ENCODE peak calls at places on chromosomes 6 and 20, in four cellular contexts. One of them, this sample, is unnamed.
A peak's percentile ranks its signal among the peaks of the same experiment; 100 is the strongest.

GRCh38 chr20:52494244-52494643 is 302.7 kb upstream of the ZFP64 start:
- DNase-seq in transverse colon: no peak
- DNase-seq in Peyer's patch: no peak
- DNase-seq in foreskin keratinocyte: peak; percentile 91
- DNase-seq in this sample: no peak

GRCh38 chr6:98343004-98343403 is 491.4 kb upstream of the POU3F2 start:
- DNase-seq in transverse colon: no peak
- DNase-seq in Peyer's patch: no peak
- DNase-seq in foreskin keratinocyte: no peak
- DNase-seq in this sample: no peak

GRCh38 chr6:105920071-105920470 is 166.1 kb upstream of the PRDM1 start:
- DNase-seq in foreskin keratinocyte: peak; percentile 72
- DNase-seq in Peyer's patch: no peak
- DNase-seq in transverse colon: no peak
- DNase-seq in this sample: no peak

GRCh38 chr6:72758901-72759300 is 137.0 kb downstream of the KCNQ5 start:
- DNase-seq in Peyer's patch: no peak
- DNase-seq in transverse colon: no peak
- DNase-seq in foreskin keratinocyte: no peak
- DNase-seq in this sample: no peak

GRCh38 chr6:150698421-150698820 is 98.7 kb downstream of the PLEKHG1 start:
- DNase-seq in Peyer's patch: no peak
- DNase-seq in foreskin keratinocyte: no peak
- DNase-seq in transverse colon: no peak
- DNase-seq in this sample: no peak

GRCh38 chr6:135325624-135326424 is 144.7 kb downstream of the MYB start:
- DNase-seq in Peyer's patch: no peak
- DNase-seq in transverse colon: no peak
- DNase-seq in foreskin keratinocyte: no peak
- DNase-seq in this sample: no peak

GRCh38 chr6:138036955-138037592 is 70.1 kb downstream of the PERP start:
- DNase-seq in Peyer's patch: no peak
- DNase-seq in transverse colon: no peak
- DNase-seq in foreskin keratinocyte: peak; percentile 65
- DNase-seq in this sample: no peak

GRCh38 chr6:89145962-89146747 is at the start of gene PM20D2:
- DNase-seq in Peyer's patch: peak; percentile 61
- DNase-seq in transverse colon: peak; percentile 77
- DNase-seq in foreskin keratinocyte: no peak
- DNase-seq in this sample: peak; percentile 89

GRCh38 chr20:37570419-37570818 is 42.7 kb upstream of the BLCAP start:
- DNase-seq in transverse colon: no peak
- DNase-seq in foreskin keratinocyte: no peak
- DNase-seq in Peyer's patch: no peak
- DNase-seq in this sample: no peak

GRCh38 chr6:31822038-31822821 is 5.3 kb upstream of the HSPA1B start:
- DNase-seq in transverse colon: peak; percentile 92
- DNase-seq in Peyer's patch: peak; percentile 68
- DNase-seq in foreskin keratinocyte: peak; percentile 47
- DNase-seq in this sample: peak; percentile 92

GRCh38 chr6:25107218-25107617 is 171.5 kb upstream of the RIPOR2 start:
- DNase-seq in transverse colon: no peak
- DNase-seq in Peyer's patch: peak; percentile 34
- DNase-seq in foreskin keratinocyte: no peak
- DNase-seq in this sample: no peak

GRCh38 chr20:11672959-11673358 is 244.7 kb upstream of the BTBD3 start:
- DNase-seq in transverse colon: no peak
- DNase-seq in foreskin keratinocyte: no peak
- DNase-seq in Peyer's patch: no peak
- DNase-seq in this sample: no peak

GRCh38 chr6:160973311-160973710 is 18.3 kb upstream of the MAP3K4 start:
- DNase-seq in Peyer's patch: no peak
- DNase-seq in transverse colon: no peak
- DNase-seq in foreskin keratinocyte: no peak
- DNase-seq in this sample: no peak

GRCh38 chr6:101541873-101542272 is 148.4 kb downstream of the GRIK2 start:
- DNase-seq in foreskin keratinocyte: no peak
- DNase-seq in transverse colon: no peak
- DNase-seq in Peyer's patch: no peak
- DNase-seq in this sample: no peak

GRCh38 chr20:6819599-6819998 is 52.1 kb downstream of the BMP2 start:
- DNase-seq in foreskin keratinocyte: no peak
- DNase-seq in transverse colon: peak; percentile 19
- DNase-seq in Peyer's patch: no peak
- DNase-seq in this sample: no peak
- TF ChIP-seq CTCF in foreskin keratinocyte: peak; percentile 66
- TF ChIP-seq CTCF in transverse colon: peak; percentile 65
- TF ChIP-seq CTCF in Peyer's patch: no peak
- TF ChIP-seq CTCF in this sample: peak; percentile 31

GRCh38 chr6:34340906-34341480 is 51.5 kb downstream of the NUDT3 start:
- DNase-seq in foreskin keratinocyte: no peak
- DNase-seq in Peyer's patch: no peak
- DNase-seq in transverse colon: no peak
- DNase-seq in this sample: no peak

GRCh38 chr6:34339971-34340370 is 52.5 kb downstream of the NUDT3 start:
- DNase-seq in Peyer's patch: no peak
- DNase-seq in transverse colon: no peak
- DNase-seq in foreskin keratinocyte: no peak
- DNase-seq in this sample: no peak

GRCh38 chr6:34340394-34340793 is 52.1 kb downstream of the NUDT3 start:
- DNase-seq in Peyer's patch: no peak
- DNase-seq in transverse colon: no peak
- DNase-seq in foreskin keratinocyte: no peak
- DNase-seq in this sample: no peak

GRCh38 chr6:34342247-34342646 is 50.2 kb downstream of the NUDT3 start:
- DNase-seq in foreskin keratinocyte: no peak
- DNase-seq in transverse colon: no peak
- DNase-seq in Peyer's patch: no peak
- DNase-seq in this sample: no peak

DNA sequence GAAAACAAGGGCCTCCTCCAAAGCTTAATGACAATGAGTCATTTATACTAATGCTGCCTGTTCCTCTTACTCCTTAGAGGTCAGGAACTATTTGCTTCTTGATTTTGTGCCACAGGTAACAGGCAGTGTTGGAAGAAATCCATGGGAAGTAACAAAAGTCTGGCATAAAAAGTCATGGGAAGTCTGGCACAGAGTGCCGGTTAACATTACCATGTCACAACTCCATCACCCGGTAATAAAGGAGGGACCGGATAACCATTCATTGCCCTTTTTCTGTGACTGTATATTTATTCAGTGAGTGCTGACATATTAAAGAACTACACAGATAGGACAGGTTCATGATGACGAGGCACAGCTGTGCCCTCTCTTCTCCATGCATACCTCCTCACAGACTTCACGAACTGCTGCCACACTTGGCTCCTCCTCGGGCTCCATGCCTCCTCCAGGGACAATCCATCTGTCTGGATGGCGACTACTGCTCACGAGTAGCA is 50.9 kb downstream of the NUDT3 start:
- DNase-seq in Peyer's patch: no peak
- DNase-seq in transverse colon: no peak
- DNase-seq in foreskin keratinocyte: no peak
- DNase-seq in this sample: no peak
- H3K27ac ChIP-seq in Peyer's patch: no peak overlapping the region
- H3K27ac ChIP-seq in transverse colon: peak overlapping the region; percentile 36
- H3K27ac ChIP-seq in foreskin keratinocyte: no peak overlapping the region
- H3K27ac ChIP-seq in this sample: peak overlapping the region; percentile 2

DNA sequence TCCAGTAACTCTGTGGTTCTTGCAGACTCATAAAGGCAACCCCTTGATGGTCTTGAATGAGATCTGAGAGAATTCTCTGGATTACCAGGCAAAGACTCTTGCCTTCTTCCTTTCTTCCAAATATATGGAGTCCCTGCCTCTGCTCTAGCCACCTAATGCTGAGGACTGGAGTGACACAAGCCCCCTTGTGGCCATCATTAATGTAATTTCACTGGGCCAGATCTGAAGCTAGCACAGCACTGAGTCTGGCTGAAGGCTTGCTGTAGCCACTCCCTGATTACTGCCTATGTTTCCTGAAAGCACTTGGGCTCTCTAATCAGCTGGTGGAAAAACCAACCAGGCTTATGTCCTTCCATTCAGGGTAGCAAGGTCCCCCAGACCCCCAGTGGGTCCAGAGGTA is 559.3 kb upstream of the IRAK1BP1 start:
- DNase-seq in transverse colon: no peak
- DNase-seq in foreskin keratinocyte: no peak
- DNase-seq in Peyer's patch: no peak
- DNase-seq in this sample: no peak
- TF ChIP-seq CTCF in transverse colon: no peak
- TF ChIP-seq CTCF in foreskin keratinocyte: peak; percentile 46
- TF ChIP-seq CTCF in Peyer's patch: no peak
- TF ChIP-seq CTCF in this sample: no peak

DNA sequence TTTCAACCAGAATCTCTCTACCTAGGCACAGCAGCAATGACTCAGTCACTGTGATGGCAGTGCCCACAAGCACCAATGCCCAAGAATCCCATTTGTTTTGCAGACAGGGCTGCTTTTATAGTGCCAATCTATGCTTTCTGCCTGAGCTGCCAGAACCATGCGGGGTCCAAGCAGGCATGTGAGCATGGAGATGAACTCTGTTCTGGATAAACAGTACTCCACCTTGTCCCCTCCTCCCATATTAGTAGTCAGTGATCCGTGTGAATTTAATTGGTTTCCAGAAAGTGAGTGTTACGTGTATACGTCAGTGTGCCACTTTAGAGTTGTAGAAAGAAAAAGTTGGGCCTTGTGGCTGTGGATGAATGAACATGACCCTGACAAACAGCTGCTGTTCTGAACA is 79.4 kb downstream of the SASH1 start:
- DNase-seq in Peyer's patch: no peak
- DNase-seq in transverse colon: no peak
- DNase-seq in foreskin keratinocyte: no peak
- DNase-seq in this sample: no peak
- H3K27ac ChIP-seq in Peyer's patch: no peak overlapping the region
- H3K27ac ChIP-seq in transverse colon: no peak overlapping the region
- H3K27ac ChIP-seq in foreskin keratinocyte: no peak overlapping the region
- H3K27ac ChIP-seq in this sample: peak overlapping the region; percentile 30

GRCh38 chr6:234706-235372 is 57.4 kb upstream of the DUSP22 start:
- DNase-seq in Peyer's patch: no peak
- DNase-seq in transverse colon: no peak
- DNase-seq in foreskin keratinocyte: no peak
- DNase-seq in this sample: no peak
- TF ChIP-seq CTCF in Peyer's patch: no peak
- TF ChIP-seq CTCF in transverse colon: no peak
- TF ChIP-seq CTCF in foreskin keratinocyte: no peak
- TF ChIP-seq CTCF in this sample: no peak

DNA sequence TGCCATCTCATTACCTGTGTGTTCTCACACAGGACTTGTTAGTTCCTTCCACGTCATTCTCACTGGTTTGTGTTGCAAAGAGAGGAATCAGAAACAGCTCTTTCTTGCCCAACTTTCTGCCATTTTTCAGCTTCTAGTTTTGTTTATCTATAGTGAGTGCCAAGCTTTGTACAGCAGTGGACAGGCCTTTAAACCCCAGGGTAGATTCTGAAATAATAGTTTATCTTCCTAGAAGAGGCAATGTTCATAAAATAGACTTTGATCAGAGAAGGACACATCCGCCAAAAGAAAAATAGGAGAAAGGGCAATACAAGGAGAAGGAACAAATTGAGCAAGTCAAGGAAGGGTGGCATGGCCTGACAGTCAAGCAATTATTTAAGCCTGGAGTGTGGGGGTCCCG is 17.7 kb upstream of the TMEM30A start:
- DNase-seq in foreskin keratinocyte: no peak
- DNase-seq in Peyer's patch: no peak
- DNase-seq in transverse colon: no peak
- DNase-seq in this sample: no peak
- H3K27ac ChIP-seq in foreskin keratinocyte: no peak overlapping the region
- H3K27ac ChIP-seq in Peyer's patch: no peak overlapping the region
- H3K27ac ChIP-seq in transverse colon: no peak overlapping the region
- H3K27ac ChIP-seq in this sample: no peak overlapping the region

GRCh38 chr20:32004963-32005362 is 5.3 kb upstream of the CCM2L start:
- DNase-seq in foreskin keratinocyte: no peak
- DNase-seq in Peyer's patch: no peak
- DNase-seq in transverse colon: no peak
- DNase-seq in this sample: no peak
- TF ChIP-seq CTCF in foreskin keratinocyte: no peak
- TF ChIP-seq CTCF in Peyer's patch: no peak
- TF ChIP-seq CTCF in transverse colon: no peak
- TF ChIP-seq CTCF in this sample: no peak

DNA sequence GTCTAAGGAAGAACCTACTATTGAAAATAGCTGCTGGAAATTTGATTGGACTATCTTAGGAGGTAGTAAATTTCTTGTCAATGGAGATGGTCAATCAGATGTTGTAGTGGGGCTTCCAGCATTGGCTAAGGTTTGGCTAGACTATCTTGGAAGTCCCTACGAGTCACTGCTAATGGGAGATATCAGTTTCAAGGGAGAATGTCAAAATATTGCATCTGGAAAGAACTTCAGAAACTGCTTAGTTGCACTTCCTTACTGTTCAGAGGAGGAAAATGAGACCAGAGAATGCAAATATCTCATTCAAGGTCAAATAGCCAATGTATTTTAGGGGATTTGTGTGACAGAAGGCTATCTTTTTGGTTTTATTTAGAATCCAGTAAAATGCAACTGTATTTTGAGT is 53.5 kb upstream of the CCN2 start:
- DNase-seq in Peyer's patch: no peak
- DNase-seq in transverse colon: no peak
- DNase-seq in foreskin keratinocyte: no peak
- DNase-seq in this sample: no peak
- H3K27ac ChIP-seq in Peyer's patch: no peak overlapping the region
- H3K27ac ChIP-seq in transverse colon: peak overlapping the region; percentile 59
- H3K27ac ChIP-seq in foreskin keratinocyte: no peak overlapping the region
- H3K27ac ChIP-seq in this sample: no peak overlapping the region

DNA sequence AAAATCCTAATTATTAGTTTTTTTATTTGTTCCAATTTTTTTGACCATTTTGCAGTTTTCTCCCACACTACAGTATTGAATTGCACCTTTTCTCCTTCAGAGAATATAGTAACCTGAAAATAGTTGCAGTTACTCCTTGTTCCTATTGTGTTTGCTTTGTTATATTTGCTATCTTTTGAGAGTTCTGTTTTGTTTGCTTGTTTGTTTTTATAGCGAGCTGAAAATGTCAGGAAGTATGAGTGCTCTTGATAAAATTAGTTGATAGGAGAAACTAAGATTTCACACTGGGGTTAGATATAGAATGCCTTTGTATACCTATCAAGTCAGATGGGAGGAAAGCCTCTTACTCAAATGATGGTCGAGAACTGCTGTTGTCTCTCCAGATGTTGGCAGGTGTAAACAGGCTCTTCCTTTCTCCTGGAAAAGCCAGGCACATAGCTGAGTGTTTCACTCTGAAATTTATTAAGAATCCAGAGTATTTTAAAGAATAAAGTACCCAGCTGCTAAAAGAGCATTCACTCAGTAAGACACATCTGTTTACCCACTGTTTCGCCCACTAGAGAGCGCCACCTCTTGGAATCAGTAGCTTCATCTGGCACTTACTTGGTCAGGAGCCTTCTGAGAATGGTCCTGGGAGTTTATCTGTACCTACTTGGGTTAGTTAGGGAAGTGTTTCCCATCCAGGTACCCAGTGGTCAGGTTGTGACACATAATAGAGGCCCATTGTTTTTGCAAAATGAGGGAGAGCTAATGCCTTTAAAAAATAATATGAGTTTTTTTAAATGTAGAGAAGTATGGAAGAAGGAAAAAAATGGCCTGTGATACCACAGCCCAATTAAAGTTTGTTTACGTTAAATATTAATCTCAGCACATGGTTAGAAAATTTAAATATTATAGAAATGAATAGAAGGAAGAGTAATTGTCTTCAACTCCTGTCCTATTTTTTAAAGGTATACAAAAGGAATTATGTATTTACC is 11.2 kb downstream of the NT5DC1 start:
- DNase-seq in foreskin keratinocyte: no peak
- DNase-seq in transverse colon: peak; percentile 49
- DNase-seq in Peyer's patch: no peak
- DNase-seq in this sample: no peak
- TF ChIP-seq CTCF in foreskin keratinocyte: peak; percentile 72
- TF ChIP-seq CTCF in transverse colon: peak; percentile 42
- TF ChIP-seq CTCF in Peyer's patch: no peak
- TF ChIP-seq CTCF in this sample: peak; percentile 25

This sample was measured in kidney.